ENCODE peak calls at places on chromosome 3, in four cellular contexts. Z, J, A and H are unnamed samples.

GRCh38 chr3:152360303-152360702 is 91.6 kb downstream of the MBNL1 start:
- DNase-seq in Z (no peak), A (no peak), J (no peak), H (no peak)

GRCh38 chr3:59998040-59998439 is 948.2 kb upstream of the CFAP20DC start:
- DNase-seq in Z (peak), A (no peak), J (no peak), H (no peak)

GRCh38 chr3:192259661-192260060 is 467.7 kb downstream of the FGF12 start:
- DNase-seq in A (no peak), Z (no peak), J (no peak), H (no peak)

GRCh38 chr3:36881735-36882134 is 63.1 kb downstream of the TRANK1 start:
- DNase-seq in J (no peak), A (no peak), Z (no peak), H (no peak)

GRCh38 chr3:107993771-107994170 is 97.1 kb downstream of the CD47 start:
- DNase-seq in Z (no peak), A (no peak), J (no peak), H (no peak)

GRCh38 chr3:100730524-100730923 is 21.2 kb downstream of the TFG start:
- DNase-seq in Z (no peak), J (no peak), A (no peak), H (no peak)

GRCh38 chr3:138862531-138862923 is 27.8 kb upstream of the PIK3CB start:
- DNase-seq in A (no peak), Z (no peak), J (no peak), H (no peak)

GRCh38 chr3:15798533-15799245 is 910 bp upstream of the ANKRD28 start:
- DNase-seq in A (no peak), J (no peak), Z (no peak), H (no peak)

GRCh38 chr3:43155464-43156121 is 49.7 kb upstream of the POMGNT2 start:
- DNase-seq in A (no peak), Z (peak), J (no peak), H (no peak)

GRCh38 chr3:119207512-119207875 is 33.2 kb downstream of the B4GALT4 start:
- DNase-seq in A (no peak), J (no peak), Z (no peak), H (no peak)

GRCh38 chr3:171825222-171825828 is 15.0 kb upstream of the PLD1 start:
- DNase-seq in Z (no peak), A (no peak), J (no peak), H (no peak)

GRCh38 chr3:127674099-127674792 is 1.5 kb downstream of the ABTB1 start:
- DNase-seq in Z (no peak), A (peak), J (no peak), H (peak)

GRCh38 chr3:58899159-58899952 is 150.5 kb downstream of the CFAP20DC start:
- DNase-seq in Z (no peak), J (no peak), A (no peak), H (peak)

GRCh38 chr3:99659965-99660364 is 21.6 kb downstream of the COL8A1 start:
- DNase-seq in Z (no peak), A (no peak), J (no peak), H (peak)

GRCh38 chr3:79602385-79602784 is 165.4 kb downstream of the ROBO1 start:
- DNase-seq in A (no peak), Z (no peak), J (no peak), H (no peak)

GRCh38 chr3:139468407-139468806 is 7.9 kb downstream of the RBP2 start:
- DNase-seq in Z (peak), J (no peak), A (no peak), H (no peak)

GRCh38 chr3:139534444-139534812 is 5.1 kb downstream of the RBP1 start:
- DNase-seq in J (no peak), Z (peak), A (no peak), H (no peak)

GRCh38 chr3:122668930-122669730 is 11.5 kb upstream of the PARP14 start:
- DNase-seq in Z (no peak), J (no peak), A (no peak), H (no peak)

GRCh38 chr3:13231781-13232515 is 158.7 kb upstream of the IQSEC1 start:
- DNase-seq in J (no peak), A (no peak), Z (no peak), H (no peak)

GRCh38 chr3:186996356-186996755 is 66.0 kb downstream of the ST6GAL1 start:
- DNase-seq in J (no peak), Z (no peak), A (no peak), H (no peak)

GRCh38 chr3:152413244-152413643 is 144.5 kb downstream of the MBNL1 start:
- DNase-seq in A (no peak), J (no peak), Z (no peak), H (no peak)

GRCh38 chr3:170414202-170414663 is 4.4 kb upstream of the CLDN11 start:
- DNase-seq in J (no peak), A (no peak), Z (peak), H (no peak)

GRCh38 chr3:45943207-45943846 is at the start of gene CXCR6:
- DNase-seq in A (no peak), Z (no peak), J (no peak), H (no peak)

GRCh38 chr3:184229424-184230080 is at the start of gene VWA5B2:
- DNase-seq in J (peak), Z (peak), A (no peak), H (peak)

GRCh38 chr3:41338276-41338675 is 139.0 kb downstream of the CTNNB1 start:
- DNase-seq in A (no peak), J (no peak), Z (no peak), H (no peak)

GRCh38 chr3:18740631-18741583 is 315.8 kb upstream of the SATB1 start:
- DNase-seq in A (no peak), J (no peak), Z (no peak), H (no peak)

GRCh38 chr3:171556133-171556532 is 95.9 kb upstream of the TNIK start:
- DNase-seq in A (no peak), J (no peak), Z (peak), H (no peak)

GRCh38 chr3:16176391-16177030 is 2.0 kb downstream of the GALNT15 start:
- DNase-seq in J (no peak), A (no peak), Z (no peak), H (no peak)

GRCh38 chr3:157152438-157152837 is 7.5 kb downstream of the CCNL1 start:
- DNase-seq in J (no peak), A (no peak), Z (no peak), H (no peak)

GRCh38 chr3:39819517-39820298 is 10.3 kb downstream of the MYRIP start:
- DNase-seq in Z (no peak), J (no peak), A (no peak), H (no peak)

GRCh38 chr3:15315003-15315402 is 17.4 kb downstream of the SH3BP5 start:
- DNase-seq in J (no peak), Z (no peak), A (no peak), H (no peak)

GRCh38 chr3:126683506-126683905 is 20.5 kb upstream of the CHCHD6 start:
- DNase-seq in J (no peak), Z (peak), A (no peak), H (no peak)

GRCh38 chr3:193010191-193010590 is 92.5 kb upstream of the MB21D2 start:
- DNase-seq in A (no peak), J (no peak), Z (peak), H (no peak)

GRCh38 chr3:45434996-45435395 is 46.6 kb downstream of the LARS2 start:
- DNase-seq in J (no peak), A (no peak), Z (no peak), H (no peak)

GRCh38 chr3:173552526-173552925 is 155.0 kb downstream of the NLGN1 start:
- DNase-seq in A (no peak), Z (no peak), J (no peak), H (peak)

GRCh38 chr3:148997623-148998022 is 6.3 kb downstream of the GYG1 start:
- DNase-seq in A (no peak), Z (no peak), J (no peak), H (no peak)

GRCh38 chr3:130077636-130078035 is 4.0 kb upstream of the ALG1L2 start:
- DNase-seq in Z (no peak), A (no peak), J (no peak), H (no peak)

GRCh38 chr3:194431553-194431952 is 32.5 kb upstream of the GP5 start:
- DNase-seq in Z (peak), A (no peak), J (no peak), H (no peak)

GRCh38 chr3:14780927-14781507 is 37.7 kb upstream of the FGD5 start:
- DNase-seq in Z (peak), A (no peak), J (no peak), H (peak)